ENCODE peak calls at places on chromosomes 5 and 9, in seven cellular contexts. G, C, A, H, B, I and M are unnamed samples.

GRCh38 chr5:138725153-138725884 is 27.9 kb upstream of the CTNNA1 start:
- DNase-seq in C (no peak), G (peak; percentile 64), I (peak; percentile 66), B (peak; percentile 38), H (peak; percentile 98), A (no peak), M (peak; percentile 36)

GRCh38 chr5:76404694-76405306 is 1.7 kb downstream of the IQGAP2 start:
- DNase-seq in I (no peak), A (no peak), B (no peak), G (no peak), H (no peak), C (no peak), M (no peak)

GRCh38 chr5:93054424-93055165 is 526.4 kb downstream of the NR2F1-AS1 start:
- DNase-seq in G (no peak), B (no peak), I (peak; percentile 91), C (no peak), A (no peak), H (peak; percentile 40), M (no peak)

GRCh38 chr5:73890569-73890968 is 264.6 kb downstream of the ARHGEF28 start:
- DNase-seq in G (no peak), H (no peak), B (no peak), A (no peak), I (no peak), C (no peak), M (no peak)

GRCh38 chr9:127844821-127845359 is 9.6 kb downstream of the ENG start:
- DNase-seq in A (no peak), C (no peak), H (no peak), B (no peak), G (no peak), I (peak; percentile 79), M (no peak)

GRCh38 chr5:40437452-40437861 is 242.3 kb upstream of the PTGER4 start:
- DNase-seq in H (peak; percentile 87), A (no peak), G (no peak), C (no peak), B (peak; percentile 40), I (peak; percentile 48), M (peak; percentile 36)

GRCh38 chr5:25858019-25858418 is 1180.4 kb downstream of the CDH9 start:
- DNase-seq in H (no peak), A (no peak), G (no peak), C (no peak), B (no peak), I (no peak), M (peak; percentile 15)

GRCh38 chr9:16191691-16192402 is 639.0 kb downstream of the CCDC171 start:
- DNase-seq in C (peak; percentile 35), H (peak; percentile 57), B (peak; percentile 20), A (peak; percentile 84), I (peak; percentile 90), G (peak; percentile 87), M (peak; percentile 89)

GRCh38 chr5:80656425-80656824 is 1.6 kb upstream of the DHFR start:
- DNase-seq in H (no peak), A (no peak), C (peak; percentile 5), B (no peak), G (no peak), I (no peak), M (peak; percentile 39)

GRCh38 chr5:158393457-158393856 is 534.5 kb upstream of the CLINT1 start:
- DNase-seq in I (no peak), H (no peak), C (no peak), A (no peak), B (no peak), G (no peak), M (no peak)

GRCh38 chr9:128082173-128082572 is 14.1 kb downstream of the SLC25A25 start:
- DNase-seq in B (no peak), I (no peak), C (no peak), A (no peak), H (peak; percentile 94), G (no peak), M (no peak)

GRCh38 chr5:21688655-21689054 is 1164.5 kb downstream of the CDH12 start:
- DNase-seq in G (no peak), A (no peak), C (no peak), H (peak; percentile 92), B (no peak), I (peak; percentile 14), M (no peak)

GRCh38 chr9:22308177-22308576 is 138.4 kb upstream of the DMRTA1 start:
- DNase-seq in G (no peak), B (no peak), C (no peak), H (no peak), I (no peak), A (no peak), M (peak; percentile 20)

GRCh38 chr5:59312223-59312622 is 581.3 kb downstream of the PDE4D start:
- DNase-seq in G (no peak), I (no peak), B (no peak), H (no peak), A (no peak), C (no peak), M (no peak)

GRCh38 chr5:94522099-94522498 is 96.3 kb downstream of the KIAA0825 start:
- DNase-seq in H (no peak), A (no peak), G (no peak), B (no peak), C (no peak), I (no peak), M (no peak)

GRCh38 chr5:155850411-155850810 is 476.6 kb upstream of the SGCD start:
- DNase-seq in H (no peak), C (no peak), A (no peak), I (no peak), G (no peak), B (no peak), M (peak; percentile 93)

GRCh38 chr9:125433461-125434001 is 171.9 kb downstream of the GAPVD1 start:
- DNase-seq in B (no peak), I (no peak), G (no peak), H (no peak), A (no peak), C (no peak), M (no peak)

GRCh38 chr9:69388596-69388995 is 63.6 kb downstream of the ENTREP1 start:
- DNase-seq in C (no peak), H (no peak), I (no peak), A (no peak), G (no peak), B (no peak), M (no peak)

GRCh38 chr5:147963948-147964693 is 57.8 kb upstream of the C5orf46 start:
- DNase-seq in I (peak; percentile 24), A (no peak), B (no peak), G (peak; percentile 15), H (peak; percentile 60), C (no peak), M (no peak)

GRCh38 chr5:102975040-102975439 is 144.9 kb downstream of the GIN1 start:
- DNase-seq in I (peak; percentile 49), G (peak; percentile 17), C (peak; percentile 15), A (peak; percentile 30), B (no peak), H (no peak), M (peak; percentile 52)

GRCh38 chr5:154309361-154309725 is 118.8 kb downstream of the GALNT10 start:
- DNase-seq in C (peak; percentile 31), G (no peak), B (no peak), H (peak; percentile 26), A (no peak), I (peak; percentile 53), M (no peak)

GRCh38 chr5:27124590-27124989 is 86.2 kb upstream of the CDH9 start:
- DNase-seq in B (peak; percentile 28), G (no peak), H (peak; percentile 40), C (no peak), A (no peak), I (peak; percentile 60), M (peak; percentile 49)

GRCh38 chr5:175922192-175922885 is 45.8 kb downstream of the THOC3 start:
- DNase-seq in A (no peak), G (no peak), H (peak; percentile 26), I (peak; percentile 74), C (peak; percentile 98), B (no peak), M (peak; percentile 13)

GRCh38 chr9:33721674-33722358 is 73.5 kb upstream of the PRSS3 start:
- DNase-seq in H (peak; percentile 81), G (peak; percentile 92), I (peak; percentile 88), B (peak; percentile 23), C (peak; percentile 6), A (peak; percentile 82), M (peak; percentile 72)

GRCh38 chr9:131651599-131651998 is 88.3 kb downstream of the RAPGEF1 start:
- DNase-seq in A (no peak), G (no peak), H (peak; percentile 92), C (no peak), B (no peak), I (peak; percentile 72), M (no peak)

GRCh38 chr5:165227515-165227914 is 1722.1 kb downstream of the MAT2B start:
- DNase-seq in A (no peak), G (no peak), I (no peak), B (no peak), H (peak; percentile 39), C (no peak), M (no peak)

GRCh38 chr5:126106032-126106431 is 317.2 kb upstream of the GRAMD2B start:
- DNase-seq in G (no peak), B (no peak), C (no peak), H (peak; percentile 91), A (no peak), I (no peak), M (no peak)

GRCh38 chr5:42552597-42552996 is 129.4 kb downstream of the GHR start:
- DNase-seq in B (no peak), C (no peak), I (no peak), A (no peak), H (no peak), G (no peak), M (no peak)

GRCh38 chr5:168837852-168838251 is 258.7 kb upstream of the PANK3 start:
- DNase-seq in H (no peak), A (no peak), C (no peak), G (no peak), I (no peak), B (no peak), M (no peak)

GRCh38 chr9:83596899-83597504 is 25.9 kb upstream of the IDNK start:
- DNase-seq in G (peak; percentile 65), I (peak; percentile 44), B (peak; percentile 27), A (peak; percentile 34), C (no peak), H (peak; percentile 45), M (peak; percentile 62)

GRCh38 chr9:114250235-114250568 is 72.7 kb upstream of the ORM1 start:
- DNase-seq in H (no peak), I (peak; percentile 52), G (no peak), C (peak; percentile 75), A (peak; percentile 83), B (no peak), M (peak; percentile 32)

GRCh38 chr5:57442080-57442839 is 40.4 kb downstream of the ACTBL2 start:
- DNase-seq in H (peak; percentile 70), A (no peak), G (no peak), B (no peak), C (peak; percentile 97), I (peak; percentile 96), M (peak; percentile 13)

GRCh38 chr5:137415231-137415681 is 83.9 kb downstream of the SPOCK1 start:
- DNase-seq in G (no peak), B (no peak), A (no peak), I (peak; percentile 70), C (peak; percentile 77), H (peak; percentile 68), M (no peak)

GRCh38 chr9:114718801-114719221 is 36.8 kb upstream of the TEX48 start:
- DNase-seq in A (no peak), I (no peak), H (peak; percentile 91), G (no peak), C (no peak), B (no peak), M (no peak)

GRCh38 chr5:155004138-155004744 is 9.3 kb upstream of the KIF4B start:
- DNase-seq in A (no peak), H (peak; percentile 52), G (no peak), I (peak; percentile 42), C (no peak), B (no peak), M (peak; percentile 39)

GRCh38 chr9:109452761-109453160 is 45.3 kb downstream of the PTPN3 start:
- DNase-seq in C (no peak), G (no peak), A (no peak), B (no peak), I (peak; percentile 87), H (peak; percentile 83), M (no peak)

GRCh38 chr5:761854-762685 is 22.5 kb downstream of the ZDHHC11B start:
- DNase-seq in C (no peak), A (peak; percentile 53), G (peak; percentile 42), H (no peak), I (no peak), B (no peak), M (no peak)